ENCODE peak calls at places on chromosome 13, in eight cellular contexts. N, X, G, M, F, T, P and S are unnamed samples.

GRCh38 chr13:54402495-54402894 is 1373.9 kb downstream of the OLFM4 start:
- DNase-seq in T (no peak), G (no peak), F (no peak), M (no peak), N (no peak), X (no peak), P (no peak), S (no peak)

GRCh38 chr13:39945226-39945625 is 289.8 kb downstream of the COG6 start:
- DNase-seq in P (no peak), F (no peak), X (no peak), G (peak; percentile 13), T (no peak), M (no peak), N (no peak), S (peak; percentile 38)

GRCh38 chr13:113562085-113562749 is 22.3 kb upstream of the TFDP1 start:
- DNase-seq in P (peak; percentile 91), X (peak; percentile 58), G (peak; percentile 64), T (peak; percentile 76), N (peak; percentile 41), M (peak; percentile 26), F (no peak), S (peak; percentile 79)

GRCh38 chr13:95323930-95324662 is 22.8 kb upstream of the ABCC4 start:
- DNase-seq in N (no peak), T (no peak), F (no peak), M (no peak), G (no peak), P (no peak), X (no peak), S (no peak)

GRCh38 chr13:30997697-30998547 is 65.5 kb downstream of the TEX26 start:
- DNase-seq in N (no peak), X (no peak), T (no peak), M (no peak), G (peak; percentile 36), P (peak; percentile 16), F (no peak), S (peak; percentile 71)

GRCh38 chr13:45406421-45406820 is 11.8 kb downstream of the SLC25A30 start:
- DNase-seq in N (no peak), M (no peak), G (no peak), T (no peak), F (no peak), P (no peak), X (no peak), S (no peak)

GRCh38 chr13:30463820-30464495 is 1.8 kb downstream of the HMGB1 start:
- DNase-seq in F (peak; percentile 18), M (no peak), P (peak; percentile 71), X (peak; percentile 65), T (peak; percentile 49), G (peak; percentile 61), N (peak; percentile 28), S (peak; percentile 69)

GRCh38 chr13:38564751-38565150 is 122.1 kb upstream of the FREM2 start:
- DNase-seq in X (no peak), G (no peak), M (no peak), N (no peak), P (no peak), T (no peak), F (no peak), S (no peak)

GRCh38 chr13:32391101-32391620 is 36.8 kb downstream of the N4BP2L1 start:
- DNase-seq in M (no peak), P (no peak), F (no peak), X (no peak), N (no peak), G (no peak), T (no peak), S (no peak)

GRCh38 chr13:89827552-89827951 is 1519.9 kb upstream of the MIR17HG start:
- DNase-seq in M (no peak), P (peak; percentile 15), G (no peak), F (no peak), N (no peak), X (no peak), T (no peak), S (no peak)

GRCh38 chr13:78133511-78133910 is 214.9 kb upstream of the EDNRB start:
- DNase-seq in N (no peak), T (no peak), M (no peak), F (no peak), G (no peak), X (no peak), P (no peak), S (no peak)

GRCh38 chr13:45055902-45056648 is 64.2 kb upstream of the GTF2F2 start:
- DNase-seq in F (no peak), G (no peak), N (no peak), P (peak; percentile 32), T (no peak), M (no peak), X (peak; percentile 93), S (no peak)

GRCh38 chr13:31898383-31899071 is 133.0 kb upstream of the FRY start:
- DNase-seq in G (no peak), T (no peak), P (peak; percentile 50), F (no peak), N (no peak), M (no peak), X (no peak), S (no peak)

GRCh38 chr13:99383511-99383921 is 76.3 kb upstream of the GPR183 start:
- DNase-seq in T (no peak), F (no peak), M (no peak), N (no peak), G (no peak), X (no peak), P (no peak), S (no peak)